ENCODE peak calls at places on chromosome 17, in nine cellular contexts. Z is OCI-LY7; O is bronchial epithelial cell; L is neural crest cell; A is GM04504; X is amniotic stem cell; P is GM23248; F is activated T-helper 1 cell treated with anti-CD3 and anti-CD28 coated beads, Interleukin-2, amount 50 U/mL, for 16 hours; W is HL-60. C is an unnamed sample.

GRCh38 chr17:57086069-57086930 is 1.3 kb downstream of the AKAP1 start:
- DNase-seq in Z (peak; percentile 50), O (peak; percentile 38), L (peak; percentile 9), A (no peak), X (no peak), P (peak; percentile 58), F (no peak), W (no peak), C (peak; percentile 58)

GRCh38 chr17:2853111-2853721 is 57.0 kb downstream of the RAP1GAP2 start:
- DNase-seq in Z (peak; percentile 35), O (peak; percentile 34), L (no peak), A (no peak), X (no peak), P (peak; percentile 76), F (no peak), W (no peak), C (no peak)

GRCh38 chr17:80652751-80653330 is 108.2 kb downstream of the RPTOR start:
- DNase-seq in Z (no peak), O (no peak), L (no peak), A (no peak), X (no peak), P (peak; percentile 37), F (no peak), W (no peak), C (no peak)

GRCh38 chr17:19317359-19318095 is 45.0 kb downstream of the B9D1 start:
- DNase-seq in Z (peak; percentile 91), O (no peak), L (peak; percentile 84), A (no peak), X (peak; percentile 23), P (peak; percentile 37), F (no peak), W (no peak), C (peak; percentile 65)

GRCh38 chr17:68591583-68591982 is 9.6 kb downstream of the FAM20A start:
- DNase-seq in Z (no peak), O (no peak), L (no peak), A (no peak), X (no peak), P (no peak), F (no peak), W (no peak), C (no peak)

GRCh38 chr17:2853722-2854580 is 57.7 kb downstream of the RAP1GAP2 start:
- DNase-seq in Z (peak; percentile 62), O (peak; percentile 18), L (no peak), A (no peak), X (no peak), P (peak; percentile 63), F (no peak), W (no peak), C (no peak)

GRCh38 chr17:52106638-52107261 is 51.8 kb downstream of the CA10 start:
- DNase-seq in Z (peak; percentile 43), O (peak; percentile 47), L (peak; percentile 53), A (peak; percentile 28), X (no peak), P (peak; percentile 58), F (no peak), W (peak; percentile 1), C (peak; percentile 67)

GRCh38 chr17:58184308-58184985 is 8.1 kb upstream of the EPX start:
- DNase-seq in Z (no peak), O (peak; percentile 88), L (no peak), A (no peak), X (no peak), P (peak; percentile 60), F (no peak), W (peak; percentile 35), C (no peak)

GRCh38 chr17:40542562-40543411 is 22.5 kb downstream of the CCR7 start:
- DNase-seq in Z (peak; percentile 21), O (peak; percentile 96), L (no peak), A (peak; percentile 85), X (no peak), P (peak; percentile 96), F (no peak), W (no peak), C (no peak)